ENCODE peak calls at places on chromosomes 1 and 21, in nine cellular contexts. Y, A, H, F, T, K, U, M and E are unnamed samples.

GRCh38 chr1:24952413-24952841 is 22.4 kb upstream of the RUNX3 start:
- DNase-seq in K (no peak), H (peak; percentile 47), U (no peak), A (no peak), F (peak; percentile 40), M (no peak), T (no peak), Y (no peak), E (no peak)

GRCh38 chr21:44949161-44950015 is 9.6 kb downstream of the SLX9 start:
- DNase-seq in K (peak; percentile 66), A (peak; percentile 85), F (peak; percentile 78), T (peak; percentile 72), U (peak; percentile 90), H (peak; percentile 86), M (peak; percentile 86), Y (peak; percentile 71), E (peak; percentile 80)

GRCh38 chr1:59570524-59570923 is 244.2 kb upstream of the HOOK1 start:
- DNase-seq in A (peak; percentile 9), K (peak; percentile 4), F (peak; percentile 15), U (peak; percentile 42), Y (no peak), M (no peak), T (no peak), H (peak; percentile 68), E (no peak)

GRCh38 chr1:27862671-27863551 is 9.4 kb upstream of the THEMIS2 start:
- DNase-seq in U (peak; percentile 45), A (no peak), Y (peak; percentile 100), M (no peak), F (no peak), K (no peak), H (no peak), T (no peak), E (no peak)

GRCh38 chr21:34844033-34844923 is 175.5 kb downstream of the CLIC6 start:
- DNase-seq in H (no peak), T (no peak), K (no peak), F (no peak), U (peak; percentile 39), M (no peak), Y (peak; percentile 68), A (no peak), E (peak; percentile 65)

GRCh38 chr1:94043738-94044289 is 77.1 kb downstream of the ABCA4 start:
- DNase-seq in K (no peak), Y (no peak), A (no peak), U (no peak), M (no peak), H (no peak), T (no peak), F (no peak), E (no peak)

GRCh38 chr1:155208656-155209372 is at the start of gene MTX1:
- DNase-seq in Y (peak; percentile 69), M (peak; percentile 90), F (peak; percentile 85), U (peak; percentile 89), A (peak; percentile 84), H (peak; percentile 90), K (peak; percentile 85), T (peak; percentile 80), E (peak; percentile 84)

GRCh38 chr1:117105003-117105402 is 16.5 kb downstream of the TRIM45 start:
- DNase-seq in K (no peak), Y (peak; percentile 31), H (no peak), T (no peak), M (no peak), U (no peak), F (no peak), A (no peak), E (no peak)

GRCh38 chr1:244349103-244349531 is 102.6 kb downstream of the ADSS2 start:
- DNase-seq in A (no peak), M (no peak), K (no peak), T (no peak), F (no peak), Y (peak; percentile 97), U (no peak), H (no peak), E (no peak)

GRCh38 chr1:44553771-44554170 is 120.5 kb downstream of the TMEM53 start:
- DNase-seq in T (no peak), H (no peak), K (no peak), F (no peak), M (no peak), U (no peak), Y (peak; percentile 39), A (no peak), E (no peak)

GRCh38 chr1:230819976-230820375 is 48.3 kb downstream of the C1orf198 start:
- DNase-seq in T (no peak), M (no peak), K (no peak), A (no peak), U (no peak), Y (no peak), F (no peak), H (no peak), E (no peak)

GRCh38 chr1:182120411-182121258 is 59.1 kb upstream of the ZNF648 start:
- DNase-seq in F (no peak), A (no peak), M (peak; percentile 33), U (peak; percentile 39), K (no peak), T (no peak), H (no peak), Y (peak; percentile 82), E (peak; percentile 65)

GRCh38 chr1:216024546-216024945 is 398.7 kb downstream of the USH2A start:
- DNase-seq in K (no peak), A (no peak), Y (no peak), M (no peak), T (no peak), F (no peak), H (no peak), U (no peak), E (no peak)

GRCh38 chr1:61852693-61853060 is 110.4 kb downstream of the PATJ start:
- DNase-seq in K (no peak), M (no peak), F (no peak), U (no peak), T (no peak), H (no peak), A (no peak), Y (no peak), E (no peak)

GRCh38 chr1:99682291-99682751 is 36.4 kb downstream of the PALMD start:
- DNase-seq in H (no peak), M (no peak), T (no peak), F (no peak), U (no peak), K (no peak), A (no peak), Y (peak; percentile 77), E (no peak)

GRCh38 chr1:86872086-86872485 is 41.8 kb downstream of the SELENOF start:
- DNase-seq in M (no peak), U (no peak), T (no peak), Y (peak; percentile 45), H (no peak), F (no peak), K (no peak), A (no peak), E (no peak)

GRCh38 chr1:212966619-212967018 is 16.3 kb downstream of the VASH2 start:
- DNase-seq in U (no peak), M (no peak), K (no peak), Y (no peak), F (no peak), A (no peak), H (no peak), T (no peak), E (no peak)

GRCh38 chr21:38945536-38946245 is 140.0 kb downstream of the ETS2 start:
- DNase-seq in A (no peak), F (no peak), M (peak; percentile 33), Y (no peak), K (no peak), H (no peak), U (no peak), T (no peak), E (no peak)

GRCh38 chr1:236302941-236303340 is 21.2 kb upstream of the ERO1B start:
- DNase-seq in U (no peak), M (no peak), T (no peak), K (no peak), H (no peak), F (no peak), Y (no peak), A (no peak), E (no peak)

GRCh38 chr21:35275776-35276175 is 226.7 kb upstream of the RUNX1 start:
- DNase-seq in K (no peak), F (no peak), T (no peak), H (no peak), A (no peak), U (no peak), M (no peak), Y (no peak), E (no peak)

GRCh38 chr1:165114022-165114888 is 242.3 kb downstream of the LMX1A start:
- DNase-seq in F (no peak), K (no peak), H (peak; percentile 12), Y (peak; percentile 61), A (no peak), M (peak; percentile 65), U (peak; percentile 24), T (peak; percentile 3), E (peak; percentile 56)

GRCh38 chr1:172398193-172398592 is 22.3 kb upstream of the C1orf105 start:
- DNase-seq in F (no peak), A (no peak), K (no peak), Y (peak; percentile 55), M (no peak), H (no peak), T (no peak), U (no peak), E (no peak)

GRCh38 chr1:36134805-36135339 is 9.8 kb upstream of the COL8A2 start:
- DNase-seq in K (no peak), H (peak; percentile 46), T (no peak), F (no peak), Y (peak; percentile 58), U (peak; percentile 45), A (peak; percentile 8), M (peak; percentile 80), E (peak; percentile 47)

GRCh38 chr1:62356257-62356835 is 37.1 kb upstream of the KANK4 start:
- DNase-seq in T (no peak), U (no peak), M (peak; percentile 56), A (no peak), H (no peak), Y (peak; percentile 87), F (no peak), K (no peak), E (no peak)